ENCODE peak calls at places on chromosome 18, in six cellular contexts. W, B, R, L, A and N are unnamed samples.

GRCh38 chr18:37265382-37265781 is 300.2 kb downstream of the CELF4 start:
- DNase-seq in L (no peak), B (no peak), W (no peak), A (no peak), R (no peak), N (no peak)

GRCh38 chr18:48488388-48488850 is 50.4 kb upstream of the CTIF start:
- DNase-seq in L (peak; percentile 73), B (peak; percentile 93), W (peak; percentile 98), A (no peak), R (no peak), N (peak; percentile 89)

GRCh38 chr18:42038936-42039335 is 83.9 kb downstream of the PIK3C3 start:
- DNase-seq in L (peak; percentile 85), R (no peak), B (peak; percentile 96), W (peak; percentile 63), A (no peak), N (peak; percentile 50)

GRCh38 chr18:45291616-45292612 is 323.4 kb upstream of the SLC14A2 start:
- DNase-seq in A (no peak), W (peak; percentile 56), R (no peak), B (no peak), L (peak; percentile 45), N (peak; percentile 86)

GRCh38 chr18:72530622-72531021 is 13.5 kb downstream of the CBLN2 start:
- DNase-seq in A (no peak), W (peak; percentile 8), B (no peak), R (no peak), L (no peak), N (no peak)

GRCh38 chr18:11392292-11392691 is 217.1 kb upstream of the SLC35G4 start:
- DNase-seq in A (peak; percentile 33), W (peak; percentile 85), L (no peak), R (no peak), B (no peak), N (no peak)

GRCh38 chr18:50090370-50091312 is 104.3 kb downstream of the MYO5B start:
- DNase-seq in A (no peak), B (no peak), W (no peak), R (no peak), L (no peak), N (peak; percentile 40)

GRCh38 chr18:64017870-64018269 is 48.0 kb downstream of the SERPINB8 start:
- DNase-seq in B (peak; percentile 13), L (peak; percentile 25), R (no peak), A (peak; percentile 23), W (peak; percentile 42), N (no peak)

GRCh38 chr18:59357928-59358327 is 1.1 kb downstream of the LMAN1 start:
- DNase-seq in A (no peak), L (peak; percentile 77), W (no peak), R (no peak), B (peak; percentile 92), N (peak; percentile 36)

GRCh38 chr18:2104620-2105462 is 466.5 kb downstream of the METTL4 start:
- DNase-seq in B (peak; percentile 24), A (peak; percentile 33), W (peak; percentile 80), L (peak; percentile 33), R (no peak), N (peak; percentile 17)

GRCh38 chr18:55113800-55114199 is 154.5 kb upstream of the CCDC68 start:
- DNase-seq in W (no peak), R (no peak), A (no peak), L (no peak), B (no peak), N (no peak)

GRCh38 chr18:23131693-23132319 is 3.5 kb upstream of the CABLES1 start:
- DNase-seq in A (peak; percentile 74), B (peak; percentile 84), L (peak; percentile 87), R (no peak), W (peak; percentile 86), N (peak; percentile 94)

GRCh38 chr18:63148449-63149199 is 170.9 kb downstream of the BCL2 start:
- DNase-seq in B (peak; percentile 14), L (peak; percentile 19), R (no peak), A (no peak), W (no peak), N (no peak)

GRCh38 chr18:5058768-5059539 is 138.1 kb downstream of the AKAIN1 start:
- DNase-seq in R (no peak), B (no peak), L (no peak), W (no peak), A (no peak), N (no peak)

GRCh38 chr18:10304853-10305252 is 149.6 kb upstream of the APCDD1 start:
- DNase-seq in B (peak; percentile 79), A (no peak), R (no peak), L (peak; percentile 60), W (no peak), N (no peak)

GRCh38 chr18:58953627-58954026 is 89.0 kb downstream of the ZNF532 start:
- DNase-seq in W (no peak), A (no peak), L (peak; percentile 38), B (no peak), R (no peak), N (no peak)

GRCh38 chr18:22432672-22433137 is 15.0 kb upstream of the CTAGE1 start:
- DNase-seq in L (peak; percentile 90), W (peak; percentile 56), R (no peak), A (no peak), B (peak; percentile 97), N (peak; percentile 71)

GRCh38 chr18:61551586-61551985 is 218.4 kb downstream of the CDH20 start:
- DNase-seq in B (peak; percentile 88), R (peak; percentile 47), A (peak; percentile 65), L (peak; percentile 88), W (peak; percentile 88), N (peak; percentile 53)

GRCh38 chr18:63980896-63981454 is 11.1 kb downstream of the SERPINB8 start:
- DNase-seq in R (no peak), L (no peak), W (no peak), B (no peak), A (no peak), N (no peak)

GRCh38 chr18:6752200-6752873 is 22.8 kb downstream of the ARHGAP28 start:
- DNase-seq in W (peak; percentile 99), R (peak; percentile 84), A (peak; percentile 48), L (peak; percentile 84), B (peak; percentile 86), N (no peak)

GRCh38 chr18:5546660-5547059 is 2.9 kb upstream of the EPB41L3 start:
- DNase-seq in L (no peak), W (peak; percentile 83), R (no peak), B (peak; percentile 62), A (peak; percentile 42), N (peak; percentile 23)

GRCh38 chr18:22385718-22386117 is 32.0 kb downstream of the CTAGE1 start:
- DNase-seq in A (no peak), L (peak; percentile 76), R (no peak), B (peak; percentile 83), W (peak; percentile 18), N (no peak)

GRCh38 chr18:74196220-74197119 is 48.1 kb downstream of the TIMM21 start:
- DNase-seq in W (peak; percentile 74), B (peak; percentile 66), R (no peak), A (peak; percentile 46), L (peak; percentile 74), N (peak; percentile 38)

GRCh38 chr18:2910751-2911425 is 64.1 kb downstream of the EMILIN2 start:
- DNase-seq in R (no peak), B (no peak), L (no peak), W (no peak), A (no peak), N (peak; percentile 56)

GRCh38 chr18:56115072-56116038 is 523.0 kb downstream of the TXNL1 start:
- DNase-seq in B (peak; percentile 25), W (no peak), R (no peak), A (no peak), L (no peak), N (no peak)

GRCh38 chr18:61993831-61994230 is 101.0 kb upstream of the RNF152 start:
- DNase-seq in R (no peak), W (no peak), B (no peak), L (no peak), A (no peak), N (no peak)

GRCh38 chr18:54983041-54983686 is 23.9 kb upstream of the CCDC68 start:
- DNase-seq in A (peak; percentile 29), R (no peak), L (peak; percentile 85), B (peak; percentile 76), W (peak; percentile 60), N (peak; percentile 94)

GRCh38 chr18:74929110-74929509 is 279.8 kb downstream of the PTGR3 start:
- DNase-seq in W (peak; percentile 29), B (no peak), L (no peak), A (no peak), R (no peak), N (peak; percentile 69)

GRCh38 chr18:39994521-39994920 is 1960.5 kb upstream of the PIK3C3 start:
- DNase-seq in R (no peak), A (no peak), L (no peak), B (no peak), W (peak; percentile 40), N (peak; percentile 6)

GRCh38 chr18:35910327-35910726 is 62.2 kb upstream of the RMP24 start:
- DNase-seq in B (no peak), A (no peak), R (no peak), L (no peak), W (no peak), N (no peak)
- H4K8ac ChIP-seq in B (no peak overlapping the region), A (no peak overlapping the region), R (no peak overlapping the region), L (no peak overlapping the region), W (no peak overlapping the region), N (no peak overlapping the region)

DNA sequence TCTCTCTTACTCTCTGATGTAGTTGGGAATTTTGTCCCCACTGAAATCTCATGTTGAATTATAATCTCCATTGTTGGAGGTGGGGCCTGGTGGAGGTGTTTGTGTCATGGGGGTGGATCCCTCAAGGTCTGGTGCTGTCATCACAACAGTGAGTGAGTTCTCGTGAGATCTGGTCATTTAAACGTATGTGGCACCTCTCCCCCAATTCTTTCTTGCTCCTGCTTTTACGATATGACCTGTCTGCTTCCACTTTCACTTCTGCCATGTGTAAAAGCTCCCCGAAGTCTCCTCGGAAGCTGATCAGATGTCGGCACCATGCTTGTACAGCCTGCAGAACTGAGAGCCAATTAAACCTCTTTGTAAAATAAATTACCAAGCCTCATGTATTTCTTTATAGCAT is 337.8 kb upstream of the CDH2 start:
- DNase-seq in B (no peak), L (no peak), W (no peak), A (no peak), R (no peak), N (no peak)
- H3K36me3 ChIP-seq in B (no peaks in the 10 kb centered on the region), L (no peaks in the 10 kb centered on the region), W (no peaks in the 10 kb centered on the region), A (no peaks in the 10 kb centered on the region), R (no peaks in the 10 kb centered on the region), N (no peaks in the 10 kb centered on the region)

DNA sequence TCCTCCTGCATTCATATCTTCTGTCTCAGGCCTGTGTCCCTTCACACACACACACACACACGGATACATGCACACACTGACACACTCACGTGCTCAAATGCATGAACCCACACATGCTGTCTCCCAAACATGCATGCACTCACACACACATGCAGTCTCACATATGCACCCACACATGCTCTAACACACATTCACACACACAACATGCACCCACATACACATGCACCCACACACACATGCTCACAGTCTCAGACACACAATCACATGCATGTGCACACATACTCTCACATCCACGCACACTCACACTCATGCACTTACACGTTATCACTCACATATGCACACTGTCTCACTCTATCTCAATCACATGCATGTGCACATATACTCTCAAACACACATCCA is 1.9 kb upstream of the CD226 start:
- DNase-seq in B (no peak), L (no peak), A (no peak), W (no peak), R (no peak), N (no peak)
- H4K8ac ChIP-seq in B (peak overlapping the region; percentile 21), L (no peak overlapping the region), A (no peak overlapping the region), W (no peak overlapping the region), R (no peak overlapping the region), N (no peak overlapping the region)

DNA sequence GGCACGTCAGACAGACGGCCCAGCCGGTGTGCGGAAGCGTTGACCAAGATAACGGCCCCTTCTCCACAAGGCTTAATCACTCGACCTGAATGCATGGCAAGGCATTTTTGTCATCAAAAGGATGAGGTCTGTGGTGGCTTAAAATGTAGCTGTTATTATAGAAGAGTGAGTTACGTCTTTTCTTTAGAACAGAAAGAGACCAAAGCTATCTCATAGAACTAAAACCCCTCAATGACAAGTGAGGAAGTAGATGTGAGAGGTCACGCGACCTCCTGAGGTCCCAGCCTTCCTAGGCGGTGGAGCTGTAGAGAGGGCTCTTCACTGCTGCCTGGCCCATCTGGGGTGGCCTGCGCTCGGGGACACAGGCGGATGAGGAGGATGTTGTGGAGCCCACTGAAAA is 75.7 kb downstream of the LDLRAD4 start:
- DNase-seq in W (no peak), R (no peak), L (no peak), A (no peak), B (no peak), N (no peak)
- H3K36me3 ChIP-seq in W (no peaks in the 10 kb centered on the region), R (no peaks in the 10 kb centered on the region), L (no peaks in the 10 kb centered on the region), A (no peaks in the 10 kb centered on the region), B (no peaks in the 10 kb centered on the region), N (no peaks in the 10 kb centered on the region)